ENCODE peak calls at places on chromosomes 3 and 15, in six cellular contexts. F is pancreas, L is NT2/D1, X is colonic mucosa, S is psoas muscle, A is left ventricle myocardium inferior. J is an unnamed sample.

GRCh38 chr3:155032918-155033317 is 47.2 kb upstream of the MME start:
- DNase-seq in X (no peak), A (no peak), L (no peak), S (no peak), F (no peak), J (no peak)

GRCh38 chr3:187922704-187923393 is 177.6 kb upstream of the BCL6 start:
- DNase-seq in F (no peak), S (no peak), X (no peak), A (no peak), L (no peak), J (no peak)

GRCh38 chr3:36846406-36846805 is 82.1 kb upstream of the DCLK3 start:
- DNase-seq in X (no peak), F (no peak), S (no peak), L (no peak), A (no peak), J (no peak)

GRCh38 chr3:97863775-97864174 is 42.0 kb downstream of the CRYBG3 start:
- DNase-seq in L (no peak), S (no peak), X (no peak), A (no peak), F (no peak), J (no peak)

GRCh38 chr15:58330836-58331561 is 100.8 kb upstream of the LIPC start:
- DNase-seq in A (no peak), X (no peak), F (no peak), S (no peak), L (no peak), J (no peak)

GRCh38 chr3:112092439-112093179 is 6.4 kb downstream of the C3orf52 start:
- DNase-seq in S (no peak), X (peak; percentile 29), L (no peak), A (no peak), F (no peak), J (no peak)

GRCh38 chr3:24264748-24265158 is 229.9 kb downstream of the THRB start:
- DNase-seq in X (no peak), F (no peak), L (peak; percentile 44), A (no peak), S (no peak), J (peak; percentile 29)

GRCh38 chr3:18194431-18194830 is 230.7 kb downstream of the SATB1 start:
- DNase-seq in X (no peak), F (no peak), L (no peak), A (no peak), S (no peak), J (no peak)

GRCh38 chr3:149080699-149081091 is 5.6 kb downstream of the HLTF start:
- DNase-seq in F (no peak), A (no peak), L (no peak), S (no peak), X (no peak), J (no peak)

GRCh38 chr15:33029247-33029646 is 165.3 kb downstream of the FMN1 start:
- DNase-seq in A (no peak), S (no peak), L (no peak), F (no peak), X (no peak), J (no peak)

GRCh38 chr3:72143970-72144717 is 359.2 kb upstream of the PROK2 start:
- DNase-seq in X (no peak), L (no peak), A (no peak), S (no peak), F (no peak), J (no peak)

GRCh38 chr3:134374791-134375541 is 719 bp upstream of the AMOTL2 start:
- DNase-seq in A (peak; percentile 72), L (peak; percentile 82), F (peak; percentile 79), X (peak; percentile 81), S (peak; percentile 70), J (peak; percentile 80)

GRCh38 chr3:38707730-38708129 is 58.2 kb upstream of the SCN5A start:
- DNase-seq in A (no peak), F (no peak), S (no peak), X (no peak), L (no peak), J (peak; percentile 42)

GRCh38 chr3:188126931-188127330 is 27.0 kb upstream of the LPP start:
- DNase-seq in A (peak; percentile 57), L (no peak), S (no peak), F (no peak), X (no peak), J (peak; percentile 18)

GRCh38 chr3:71784201-71784913 is 591 bp downstream of the PROK2 start:
- DNase-seq in L (no peak), F (no peak), A (no peak), X (no peak), S (no peak), J (peak; percentile 51)

GRCh38 chr15:51266548-51266947 is 71.8 kb downstream of the CYP19A1 start:
- DNase-seq in F (no peak), S (no peak), L (no peak), X (no peak), A (no peak), J (no peak)

GRCh38 chr3:87228316-87228715 is 1.2 kb downstream of the CHMP2B start:
- DNase-seq in S (no peak), A (no peak), X (no peak), F (no peak), L (no peak), J (no peak)

GRCh38 chr3:192907784-192908183 is 9.9 kb downstream of the MB21D2 start:
- DNase-seq in X (no peak), F (no peak), A (no peak), L (no peak), S (no peak), J (no peak)

GRCh38 chr3:69181592-69182211 is 59.3 kb upstream of the LMOD3 start:
- DNase-seq in S (no peak), L (peak; percentile 33), F (no peak), X (no peak), A (no peak), J (no peak)

GRCh38 chr15:60788514-60789091 is 309.7 kb upstream of the ICE2 start:
- DNase-seq in A (no peak), X (no peak), F (no peak), L (no peak), S (no peak), J (no peak)

GRCh38 chr3:33758278-33758677 is 40.2 kb upstream of the PDCD6IP start:
- DNase-seq in A (no peak), S (no peak), X (no peak), L (no peak), F (no peak), J (no peak)

GRCh38 chr15:101495334-101496197 is 6.1 kb upstream of the PCSK6 start:
- DNase-seq in S (no peak), X (no peak), L (no peak), A (no peak), F (no peak), J (peak; percentile 45)

DNA sequence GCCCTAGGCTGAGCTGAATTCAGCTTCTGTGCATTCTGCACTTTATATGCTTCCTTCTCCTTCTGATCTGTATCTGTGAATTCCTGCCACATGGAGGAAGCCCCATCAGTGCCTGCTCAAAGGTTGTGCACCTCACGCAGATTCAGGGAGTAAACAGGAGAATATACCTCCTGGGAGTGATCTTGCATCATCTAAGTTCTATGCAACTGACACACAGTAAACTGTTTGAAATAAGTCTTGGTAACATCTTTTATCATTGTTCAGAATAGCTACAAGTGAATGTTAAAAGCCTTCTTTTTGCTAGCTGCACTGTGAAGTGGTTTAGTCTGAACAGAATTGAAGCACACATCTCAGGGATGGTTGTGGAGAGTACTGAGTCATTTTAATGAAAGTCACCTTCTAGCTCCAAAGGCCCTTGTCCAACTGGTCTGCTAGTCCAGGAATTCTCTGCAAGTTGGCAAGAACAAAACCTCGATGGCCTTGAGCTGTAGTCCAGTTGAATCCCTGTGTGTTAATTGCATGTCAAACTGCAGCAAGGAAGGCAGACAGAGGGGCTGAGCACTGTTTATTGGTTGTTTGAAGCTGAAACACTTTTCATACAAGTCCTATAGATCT is 215.0 kb downstream of the WNT5A start:
- DNase-seq in S (no peak), X (no peak), F (no peak), A (no peak), L (no peak), J (no peak)
- H3K27me3 ChIP-seq in S (no peaks in the 10 kb centered on the region), X (no peaks in the 10 kb centered on the region), F (no peaks in the 10 kb centered on the region), A (peaks cover 12% of the 10 kb centered on the region), L (no peaks in the 10 kb centered on the region), J (no peaks in the 10 kb centered on the region)

DNA sequence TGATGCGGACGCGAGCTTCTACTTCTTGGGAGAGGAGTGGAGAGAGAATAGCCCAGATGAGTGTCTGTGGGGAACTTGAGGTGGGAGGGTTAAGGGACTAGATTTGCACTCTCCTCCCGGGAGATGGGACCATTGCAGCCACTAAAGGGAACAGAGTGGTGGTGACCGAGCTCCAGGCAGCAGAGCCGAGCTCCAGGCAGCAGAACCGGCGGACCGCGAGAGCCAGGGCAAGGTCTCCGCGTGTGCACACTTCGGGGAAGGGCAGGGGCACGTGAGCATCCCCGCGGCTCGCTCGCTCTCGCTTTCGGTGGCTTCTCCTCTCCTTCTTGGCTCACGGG is 1.1 kb downstream of the IGDCC3 start:
- DNase-seq in X (no peak), A (no peak), L (no peak), S (no peak), F (no peak), J (peak; percentile 83)
- H3K4me3 ChIP-seq in X (peak overlapping the region; percentile 38), A (peak overlapping the region; percentile 73), L (peak overlapping the region; percentile 80), S (peak overlapping the region; percentile 85), F (peak overlapping the region; percentile 44), J (peak overlapping the region; percentile 93)

DNA sequence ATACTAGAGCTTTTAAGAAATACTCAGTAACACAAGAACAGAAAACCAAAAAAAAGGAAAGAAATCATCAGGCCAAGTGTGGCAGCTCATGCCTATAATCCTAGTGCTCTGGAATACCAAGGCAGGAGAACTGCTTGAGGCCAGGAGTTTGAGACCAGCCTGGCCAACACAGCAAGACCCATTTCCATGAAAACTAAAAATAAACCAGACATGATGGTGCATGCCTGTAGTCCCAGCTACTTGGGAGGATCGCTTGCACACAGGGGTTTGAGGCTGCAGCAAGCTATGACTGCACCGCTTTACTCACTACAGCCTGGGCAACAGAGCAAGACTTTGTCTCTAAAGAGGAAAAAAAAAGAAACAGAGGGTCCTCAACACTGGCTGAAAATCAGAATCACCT is 18.2 kb downstream of the TASOR start:
- DNase-seq in X (no peak), L (no peak), A (no peak), S (no peak), F (no peak), J (no peak)
- H3K36me3 ChIP-seq in X (peaks cover 25% of the 10 kb centered on the region), L (peaks cover 42% of the 10 kb centered on the region), A (peaks cover 93% of the 10 kb centered on the region), S (peaks cover 100% of the 10 kb centered on the region), F (peaks cover 77% of the 10 kb centered on the region), J (peaks cover 5% of the 10 kb centered on the region)

DNA sequence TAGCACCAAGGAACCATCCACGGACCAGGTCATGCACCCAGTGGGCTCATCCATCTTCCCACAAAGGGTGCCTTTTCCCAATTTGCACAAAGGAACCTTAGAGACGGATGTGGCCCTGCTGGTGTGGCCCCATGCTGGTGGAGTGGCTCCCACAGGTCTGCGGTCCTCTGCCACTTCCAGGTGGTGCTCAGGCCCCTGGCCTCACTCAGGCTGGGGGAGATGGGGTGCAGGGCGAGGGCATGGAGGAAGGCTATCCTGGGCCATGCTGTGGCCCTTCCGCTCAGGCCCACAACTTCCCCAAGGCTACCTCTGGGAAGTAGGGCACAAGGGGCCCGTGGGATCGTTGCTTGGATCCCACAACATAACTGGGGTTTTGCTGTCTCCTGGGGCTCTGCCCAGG is 5.2 kb upstream of the SYNM start:
- DNase-seq in S (no peak), X (no peak), A (no peak), L (no peak), F (no peak), J (peak; percentile 32)
- H3K27me3 ChIP-seq in S (no peaks in the 10 kb centered on the region), X (peaks cover 13% of the 10 kb centered on the region), A (peaks cover 12% of the 10 kb centered on the region), L (peaks cover 29% of the 10 kb centered on the region), F (no peaks in the 10 kb centered on the region), J (peaks cover 18% of the 10 kb centered on the region)

J was measured in H7.